ENCODE peak calls at places on chromosomes 5 and 9, in ten cellular contexts. One of them, this sample, is unnamed.

GRCh38 chr5:72146056-72146455 is 38.8 kb downstream of the MAP1B start:
- DNase-seq in NCI-H1048: no peak
- DNase-seq in CD4-positive, CD25-positive, alpha-beta regulatory T cell: no peak
- DNase-seq in fibroblast of pulmonary artery: no peak
- DNase-seq in GM12878: no peak
- DNase-seq in AG08396: no peak
- DNase-seq in progenitor cell of endocrine pancreas: no peak
- DNase-seq in stimulated activated CD4-positive, alpha-beta T cell treated with anti-CD3 and anti-CD28 coated beads, Interleukin-1b, Interleukin-23, amount 100 ng/mL, for 4 hours: no peak
- DNase-seq in amniotic stem cell: no peak
- DNase-seq in renal cortical epithelial cell: no peak
- DNase-seq in this sample: no peak

GRCh38 chr5:145637396-145637795 is 197.7 kb downstream of the PRELID2 start:
- DNase-seq in amniotic stem cell: no peak
- DNase-seq in GM12878: no peak
- DNase-seq in fibroblast of pulmonary artery: peak
- DNase-seq in NCI-H1048: no peak
- DNase-seq in AG08396: no peak
- DNase-seq in renal cortical epithelial cell: peak
- DNase-seq in CD4-positive, CD25-positive, alpha-beta regulatory T cell: no peak
- DNase-seq in progenitor cell of endocrine pancreas: no peak
- DNase-seq in stimulated activated CD4-positive, alpha-beta T cell treated with anti-CD3 and anti-CD28 coated beads, Interleukin-1b, Interleukin-23, amount 100 ng/mL, for 4 hours: no peak
- DNase-seq in this sample: no peak

GRCh38 chr9:78601957-78602565 is 305.1 kb downstream of the PSAT1 start:
- DNase-seq in GM12878: no peak
- DNase-seq in fibroblast of pulmonary artery: peak
- DNase-seq in amniotic stem cell: no peak
- DNase-seq in stimulated activated CD4-positive, alpha-beta T cell treated with anti-CD3 and anti-CD28 coated beads, Interleukin-1b, Interleukin-23, amount 100 ng/mL, for 4 hours: no peak
- DNase-seq in NCI-H1048: no peak
- DNase-seq in AG08396: peak
- DNase-seq in progenitor cell of endocrine pancreas: no peak
- DNase-seq in CD4-positive, CD25-positive, alpha-beta regulatory T cell: no peak
- DNase-seq in renal cortical epithelial cell: peak
- DNase-seq in this sample: no peak

GRCh38 chr5:74034738-74035137 is 408.7 kb downstream of the ARHGEF28 start:
- DNase-seq in progenitor cell of endocrine pancreas: no peak
- DNase-seq in amniotic stem cell: no peak
- DNase-seq in CD4-positive, CD25-positive, alpha-beta regulatory T cell: no peak
- DNase-seq in fibroblast of pulmonary artery: peak
- DNase-seq in stimulated activated CD4-positive, alpha-beta T cell treated with anti-CD3 and anti-CD28 coated beads, Interleukin-1b, Interleukin-23, amount 100 ng/mL, for 4 hours: no peak
- DNase-seq in AG08396: peak
- DNase-seq in GM12878: no peak
- DNase-seq in renal cortical epithelial cell: peak
- DNase-seq in NCI-H1048: no peak
- DNase-seq in this sample: no peak

GRCh38 chr9:19298601-19299000 is 68.1 kb downstream of the DENND4C start:
- DNase-seq in AG08396: no peak
- DNase-seq in fibroblast of pulmonary artery: no peak
- DNase-seq in amniotic stem cell: no peak
- DNase-seq in GM12878: no peak
- DNase-seq in progenitor cell of endocrine pancreas: no peak
- DNase-seq in renal cortical epithelial cell: no peak
- DNase-seq in NCI-H1048: no peak
- DNase-seq in CD4-positive, CD25-positive, alpha-beta regulatory T cell: no peak
- DNase-seq in stimulated activated CD4-positive, alpha-beta T cell treated with anti-CD3 and anti-CD28 coated beads, Interleukin-1b, Interleukin-23, amount 100 ng/mL, for 4 hours: no peak
- DNase-seq in this sample: no peak

GRCh38 chr9:20898885-20899554 is 132.4 kb downstream of the HACD4 start:
- DNase-seq in NCI-H1048: no peak
- DNase-seq in progenitor cell of endocrine pancreas: no peak
- DNase-seq in fibroblast of pulmonary artery: peak
- DNase-seq in stimulated activated CD4-positive, alpha-beta T cell treated with anti-CD3 and anti-CD28 coated beads, Interleukin-1b, Interleukin-23, amount 100 ng/mL, for 4 hours: no peak
- DNase-seq in renal cortical epithelial cell: peak
- DNase-seq in AG08396: no peak
- DNase-seq in amniotic stem cell: no peak
- DNase-seq in GM12878: no peak
- DNase-seq in CD4-positive, CD25-positive, alpha-beta regulatory T cell: no peak
- DNase-seq in this sample: no peak

GRCh38 chr9:16039988-16040761 is 487.3 kb downstream of the CCDC171 start:
- DNase-seq in fibroblast of pulmonary artery: peak
- DNase-seq in progenitor cell of endocrine pancreas: no peak
- DNase-seq in AG08396: no peak
- DNase-seq in CD4-positive, CD25-positive, alpha-beta regulatory T cell: no peak
- DNase-seq in GM12878: no peak
- DNase-seq in amniotic stem cell: no peak
- DNase-seq in NCI-H1048: no peak
- DNase-seq in renal cortical epithelial cell: peak
- DNase-seq in stimulated activated CD4-positive, alpha-beta T cell treated with anti-CD3 and anti-CD28 coated beads, Interleukin-1b, Interleukin-23, amount 100 ng/mL, for 4 hours: no peak
- DNase-seq in this sample: no peak

GRCh38 chr5:168303398-168304020 is 12.1 kb downstream of the WWC1 start:
- DNase-seq in CD4-positive, CD25-positive, alpha-beta regulatory T cell: no peak
- DNase-seq in GM12878: no peak
- DNase-seq in amniotic stem cell: no peak
- DNase-seq in progenitor cell of endocrine pancreas: no peak
- DNase-seq in fibroblast of pulmonary artery: no peak
- DNase-seq in renal cortical epithelial cell: no peak
- DNase-seq in stimulated activated CD4-positive, alpha-beta T cell treated with anti-CD3 and anti-CD28 coated beads, Interleukin-1b, Interleukin-23, amount 100 ng/mL, for 4 hours: no peak
- DNase-seq in NCI-H1048: no peak
- DNase-seq in AG08396: no peak
- DNase-seq in this sample: no peak

GRCh38 chr5:1005904-1006655 is 2.5 kb upstream of the NKD2 start:
- DNase-seq in progenitor cell of endocrine pancreas: peak
- DNase-seq in CD4-positive, CD25-positive, alpha-beta regulatory T cell: no peak
- DNase-seq in AG08396: no peak
- DNase-seq in NCI-H1048: no peak
- DNase-seq in GM12878: no peak
- DNase-seq in renal cortical epithelial cell: no peak
- DNase-seq in fibroblast of pulmonary artery: no peak
- DNase-seq in amniotic stem cell: no peak
- DNase-seq in stimulated activated CD4-positive, alpha-beta T cell treated with anti-CD3 and anti-CD28 coated beads, Interleukin-1b, Interleukin-23, amount 100 ng/mL, for 4 hours: no peak
- DNase-seq in this sample: no peak

GRCh38 chr5:174310243-174310642 is 264.7 kb downstream of the NSG2 start:
- DNase-seq in AG08396: no peak
- DNase-seq in progenitor cell of endocrine pancreas: no peak
- DNase-seq in CD4-positive, CD25-positive, alpha-beta regulatory T cell: no peak
- DNase-seq in GM12878: no peak
- DNase-seq in stimulated activated CD4-positive, alpha-beta T cell treated with anti-CD3 and anti-CD28 coated beads, Interleukin-1b, Interleukin-23, amount 100 ng/mL, for 4 hours: no peak
- DNase-seq in NCI-H1048: no peak
- DNase-seq in fibroblast of pulmonary artery: no peak
- DNase-seq in amniotic stem cell: no peak
- DNase-seq in renal cortical epithelial cell: no peak
- DNase-seq in this sample: no peak

GRCh38 chr5:64682608-64683007 is 7.7 kb upstream of the SHISAL2B start:
- DNase-seq in amniotic stem cell: no peak
- DNase-seq in stimulated activated CD4-positive, alpha-beta T cell treated with anti-CD3 and anti-CD28 coated beads, Interleukin-1b, Interleukin-23, amount 100 ng/mL, for 4 hours: no peak
- DNase-seq in renal cortical epithelial cell: no peak
- DNase-seq in AG08396: no peak
- DNase-seq in GM12878: no peak
- DNase-seq in progenitor cell of endocrine pancreas: no peak
- DNase-seq in CD4-positive, CD25-positive, alpha-beta regulatory T cell: no peak
- DNase-seq in fibroblast of pulmonary artery: no peak
- DNase-seq in NCI-H1048: no peak
- DNase-seq in this sample: no peak

GRCh38 chr5:59021837-59022514 is 439.1 kb downstream of the RAB3C start:
- DNase-seq in amniotic stem cell: no peak
- DNase-seq in AG08396: no peak
- DNase-seq in fibroblast of pulmonary artery: no peak
- DNase-seq in progenitor cell of endocrine pancreas: no peak
- DNase-seq in renal cortical epithelial cell: peak
- DNase-seq in CD4-positive, CD25-positive, alpha-beta regulatory T cell: no peak
- DNase-seq in stimulated activated CD4-positive, alpha-beta T cell treated with anti-CD3 and anti-CD28 coated beads, Interleukin-1b, Interleukin-23, amount 100 ng/mL, for 4 hours: no peak
- DNase-seq in NCI-H1048: no peak
- DNase-seq in GM12878: no peak
- DNase-seq in this sample: no peak

This sample was measured in D721Med.